ENCODE peak calls at places on chromosomes 5 and 9, in eight cellular contexts. One of them, this sample, is unnamed.

GRCh38 chr9:120267929-120268328 is 312.0 kb downstream of the CDK5RAP2 start:
- DNase-seq in tibial artery: no peak
- DNase-seq in fibroblast of pulmonary artery: no peak
- DNase-seq in psoas muscle: no peak
- DNase-seq in left lung: no peak
- DNase-seq in AG04450: no peak
- DNase-seq in tibial nerve: no peak
- DNase-seq in Calu3: no peak
- DNase-seq in this sample: no peak

GRCh38 chr5:29382735-29383280 is 1810.7 kb upstream of the CDH6 start:
- DNase-seq in tibial artery: no peak
- DNase-seq in fibroblast of pulmonary artery: no peak
- DNase-seq in psoas muscle: no peak
- DNase-seq in left lung: no peak
- DNase-seq in AG04450: no peak
- DNase-seq in tibial nerve: no peak
- DNase-seq in Calu3: no peak
- DNase-seq in this sample: no peak

GRCh38 chr9:136567651-136568287 is 21.9 kb upstream of the NOTCH1 start:
- DNase-seq in tibial artery: peak
- DNase-seq in fibroblast of pulmonary artery: peak
- DNase-seq in psoas muscle: peak
- DNase-seq in left lung: peak
- DNase-seq in AG04450: peak
- DNase-seq in tibial nerve: peak
- DNase-seq in Calu3: peak
- DNase-seq in this sample: no peak

GRCh38 chr5:95035891-95036675 is 248.8 kb downstream of the MCTP1 start:
- DNase-seq in tibial artery: no peak
- DNase-seq in fibroblast of pulmonary artery: no peak
- DNase-seq in psoas muscle: no peak
- DNase-seq in left lung: no peak
- DNase-seq in AG04450: no peak
- DNase-seq in tibial nerve: no peak
- DNase-seq in Calu3: no peak
- DNase-seq in this sample: no peak

GRCh38 chr9:7185612-7186011 is 427.8 kb downstream of the KDM4C start:
- DNase-seq in tibial artery: no peak
- DNase-seq in fibroblast of pulmonary artery: peak
- DNase-seq in psoas muscle: no peak
- DNase-seq in left lung: no peak
- DNase-seq in AG04450: peak
- DNase-seq in tibial nerve: peak
- DNase-seq in Calu3: peak
- DNase-seq in this sample: no peak

GRCh38 chr5:149679876-149680809 is 50.0 kb upstream of the PPARGC1B start:
- DNase-seq in tibial artery: no peak
- DNase-seq in fibroblast of pulmonary artery: no peak
- DNase-seq in psoas muscle: peak
- DNase-seq in left lung: no peak
- DNase-seq in AG04450: no peak
- DNase-seq in tibial nerve: no peak
- DNase-seq in Calu3: no peak
- DNase-seq in this sample: peak

GRCh38 chr5:141941307-141941706 is 16.7 kb downstream of the PCDH12 start:
- DNase-seq in tibial artery: peak
- DNase-seq in fibroblast of pulmonary artery: no peak
- DNase-seq in psoas muscle: no peak
- DNase-seq in left lung: no peak
- DNase-seq in AG04450: no peak
- DNase-seq in tibial nerve: no peak
- DNase-seq in Calu3: no peak
- DNase-seq in this sample: no peak

GRCh38 chr9:94183240-94183999 is 75.7 kb upstream of the ZNF169 start:
- DNase-seq in tibial artery: no peak
- DNase-seq in fibroblast of pulmonary artery: no peak
- DNase-seq in psoas muscle: no peak
- DNase-seq in left lung: no peak
- DNase-seq in AG04450: no peak
- DNase-seq in tibial nerve: no peak
- DNase-seq in Calu3: no peak
- DNase-seq in this sample: no peak

GRCh38 chr9:134888603-134889195 is 8.1 kb downstream of the FCN2 start:
- DNase-seq in tibial artery: no peak
- DNase-seq in fibroblast of pulmonary artery: no peak
- DNase-seq in psoas muscle: no peak
- DNase-seq in left lung: no peak
- DNase-seq in AG04450: no peak
- DNase-seq in tibial nerve: no peak
- DNase-seq in Calu3: no peak
- DNase-seq in this sample: peak

GRCh38 chr5:59673438-59674058 is 220.0 kb downstream of the PDE4D start:
- DNase-seq in tibial artery: no peak
- DNase-seq in fibroblast of pulmonary artery: peak
- DNase-seq in psoas muscle: no peak
- DNase-seq in left lung: no peak
- DNase-seq in AG04450: no peak
- DNase-seq in tibial nerve: no peak
- DNase-seq in Calu3: peak
- DNase-seq in this sample: no peak

GRCh38 chr5:149581931-149582768 is 852 bp downstream of the ARHGEF37 start:
- DNase-seq in tibial artery: no peak
- DNase-seq in fibroblast of pulmonary artery: peak
- DNase-seq in psoas muscle: no peak
- DNase-seq in left lung: no peak
- DNase-seq in AG04450: no peak
- DNase-seq in tibial nerve: no peak
- DNase-seq in Calu3: no peak
- DNase-seq in this sample: no peak

GRCh38 chr9:19108038-19108437 is 5.3 kb upstream of the HAUS6 start:
- DNase-seq in tibial artery: no peak
- DNase-seq in fibroblast of pulmonary artery: no peak
- DNase-seq in psoas muscle: no peak
- DNase-seq in left lung: no peak
- DNase-seq in AG04450: no peak
- DNase-seq in tibial nerve: no peak
- DNase-seq in Calu3: no peak
- DNase-seq in this sample: no peak

GRCh38 chr5:173472164-173472563 is 143.9 kb upstream of the STC2 start:
- DNase-seq in tibial artery: peak
- DNase-seq in fibroblast of pulmonary artery: peak
- DNase-seq in psoas muscle: peak
- DNase-seq in left lung: no peak
- DNase-seq in AG04450: peak
- DNase-seq in tibial nerve: peak
- DNase-seq in Calu3: peak
- DNase-seq in this sample: no peak

GRCh38 chr5:6264394-6264793 is 114.0 kb downstream of the MED10 start:
- DNase-seq in tibial artery: no peak
- DNase-seq in fibroblast of pulmonary artery: no peak
- DNase-seq in psoas muscle: no peak
- DNase-seq in left lung: no peak
- DNase-seq in AG04450: no peak
- DNase-seq in tibial nerve: no peak
- DNase-seq in Calu3: no peak
- DNase-seq in this sample: no peak

GRCh38 chr5:150113047-150113744 is 26.8 kb upstream of the CSF1R start:
- DNase-seq in tibial artery: no peak
- DNase-seq in fibroblast of pulmonary artery: no peak
- DNase-seq in psoas muscle: no peak
- DNase-seq in left lung: peak
- DNase-seq in AG04450: no peak
- DNase-seq in tibial nerve: peak
- DNase-seq in Calu3: no peak
- DNase-seq in this sample: no peak

GRCh38 chr9:107949058-107949457 is 459.5 kb upstream of the KLF4 start:
- DNase-seq in tibial artery: no peak
- DNase-seq in fibroblast of pulmonary artery: no peak
- DNase-seq in psoas muscle: no peak
- DNase-seq in left lung: no peak
- DNase-seq in AG04450: no peak
- DNase-seq in tibial nerve: no peak
- DNase-seq in Calu3: no peak
- DNase-seq in this sample: peak

GRCh38 chr9:35605336-35606137 is 475 bp downstream of the TESK1 start:
- DNase-seq in tibial artery: peak
- DNase-seq in fibroblast of pulmonary artery: peak
- DNase-seq in psoas muscle: peak
- DNase-seq in left lung: peak
- DNase-seq in AG04450: no peak
- DNase-seq in tibial nerve: no peak
- DNase-seq in Calu3: peak
- DNase-seq in this sample: no peak

GRCh38 chr9:68538200-68538599 is 2.5 kb downstream of the TMEM252 start:
- DNase-seq in tibial artery: peak
- DNase-seq in fibroblast of pulmonary artery: no peak
- DNase-seq in psoas muscle: peak
- DNase-seq in left lung: no peak
- DNase-seq in AG04450: no peak
- DNase-seq in tibial nerve: no peak
- DNase-seq in Calu3: no peak
- DNase-seq in this sample: no peak
- TF ChIP-seq CTCF in tibial artery: no peak
- TF ChIP-seq CTCF in fibroblast of pulmonary artery: no peak
- TF ChIP-seq CTCF in psoas muscle: no peak
- TF ChIP-seq CTCF in left lung: no peak
- TF ChIP-seq CTCF in AG04450: no peak
- TF ChIP-seq CTCF in tibial nerve: no peak
- TF ChIP-seq CTCF in Calu3: no peak
- TF ChIP-seq CTCF in this sample: no peak

GRCh38 chr5:55994998-55995914 is 493 bp upstream of the IL6ST start:
- DNase-seq in tibial artery: peak
- DNase-seq in fibroblast of pulmonary artery: peak
- DNase-seq in psoas muscle: peak
- DNase-seq in left lung: peak
- DNase-seq in AG04450: peak
- DNase-seq in tibial nerve: peak
- DNase-seq in Calu3: peak
- DNase-seq in this sample: peak
- TF ChIP-seq CTCF in tibial artery: peak
- TF ChIP-seq CTCF in fibroblast of pulmonary artery: no peak
- TF ChIP-seq CTCF in psoas muscle: no peak
- TF ChIP-seq CTCF in left lung: peak
- TF ChIP-seq CTCF in AG04450: peak
- TF ChIP-seq CTCF in tibial nerve: peak
- TF ChIP-seq CTCF in Calu3: no peak
- TF ChIP-seq CTCF in this sample: no peak

DNA sequence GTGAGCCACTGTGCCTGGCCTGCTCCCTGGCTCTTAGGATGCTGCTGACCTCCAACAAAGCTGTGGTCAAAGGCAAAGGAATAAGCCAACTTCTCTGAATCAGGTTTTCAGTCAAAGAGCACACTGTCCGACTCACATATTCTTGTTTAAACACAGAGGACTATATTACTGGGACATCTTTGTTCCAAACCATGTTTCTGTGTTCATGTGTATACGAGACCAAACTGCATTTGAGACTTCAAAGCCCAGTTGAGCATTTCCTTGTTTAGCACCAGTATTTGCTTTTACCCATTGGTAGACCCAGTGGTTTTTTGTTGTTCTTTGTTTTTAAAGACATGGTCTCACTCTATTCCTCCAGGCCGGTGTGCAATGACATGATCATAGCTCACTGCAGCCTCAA is 100.2 kb downstream of the SCAI start:
- DNase-seq in tibial artery: no peak
- DNase-seq in fibroblast of pulmonary artery: no peak
- DNase-seq in psoas muscle: no peak
- DNase-seq in left lung: no peak
- DNase-seq in AG04450: no peak
- DNase-seq in tibial nerve: no peak
- DNase-seq in Calu3: no peak
- DNase-seq in this sample: no peak
- TF ChIP-seq CTCF in tibial artery: no peak
- TF ChIP-seq CTCF in fibroblast of pulmonary artery: no peak
- TF ChIP-seq CTCF in psoas muscle: no peak
- TF ChIP-seq CTCF in left lung: no peak
- TF ChIP-seq CTCF in AG04450: no peak
- TF ChIP-seq CTCF in tibial nerve: no peak
- TF ChIP-seq CTCF in Calu3: no peak
- TF ChIP-seq CTCF in this sample: no peak

GRCh38 chr5:151222054-151222768 is 1.7 kb downstream of the CCDC69 start:
- DNase-seq in tibial artery: no peak
- DNase-seq in fibroblast of pulmonary artery: no peak
- DNase-seq in psoas muscle: peak
- DNase-seq in left lung: no peak
- DNase-seq in AG04450: no peak
- DNase-seq in tibial nerve: no peak
- DNase-seq in Calu3: no peak
- DNase-seq in this sample: no peak

GRCh38 chr5:151222769-151223446 is 984 bp downstream of the CCDC69 start:
- DNase-seq in tibial artery: peak
- DNase-seq in fibroblast of pulmonary artery: no peak
- DNase-seq in psoas muscle: peak
- DNase-seq in left lung: peak
- DNase-seq in AG04450: no peak
- DNase-seq in tibial nerve: no peak
- DNase-seq in Calu3: no peak
- DNase-seq in this sample: peak

GRCh38 chr5:151224372-151224771 is 480 bp upstream of the CCDC69 start:
- DNase-seq in tibial artery: no peak
- DNase-seq in fibroblast of pulmonary artery: no peak
- DNase-seq in psoas muscle: no peak
- DNase-seq in left lung: no peak
- DNase-seq in AG04450: no peak
- DNase-seq in tibial nerve: no peak
- DNase-seq in Calu3: no peak
- DNase-seq in this sample: no peak

GRCh38 chr5:151225071-151225470 is 1.2 kb upstream of the CCDC69 start:
- DNase-seq in tibial artery: no peak
- DNase-seq in fibroblast of pulmonary artery: no peak
- DNase-seq in psoas muscle: no peak
- DNase-seq in left lung: no peak
- DNase-seq in AG04450: no peak
- DNase-seq in tibial nerve: no peak
- DNase-seq in Calu3: no peak
- DNase-seq in this sample: no peak

DNA sequence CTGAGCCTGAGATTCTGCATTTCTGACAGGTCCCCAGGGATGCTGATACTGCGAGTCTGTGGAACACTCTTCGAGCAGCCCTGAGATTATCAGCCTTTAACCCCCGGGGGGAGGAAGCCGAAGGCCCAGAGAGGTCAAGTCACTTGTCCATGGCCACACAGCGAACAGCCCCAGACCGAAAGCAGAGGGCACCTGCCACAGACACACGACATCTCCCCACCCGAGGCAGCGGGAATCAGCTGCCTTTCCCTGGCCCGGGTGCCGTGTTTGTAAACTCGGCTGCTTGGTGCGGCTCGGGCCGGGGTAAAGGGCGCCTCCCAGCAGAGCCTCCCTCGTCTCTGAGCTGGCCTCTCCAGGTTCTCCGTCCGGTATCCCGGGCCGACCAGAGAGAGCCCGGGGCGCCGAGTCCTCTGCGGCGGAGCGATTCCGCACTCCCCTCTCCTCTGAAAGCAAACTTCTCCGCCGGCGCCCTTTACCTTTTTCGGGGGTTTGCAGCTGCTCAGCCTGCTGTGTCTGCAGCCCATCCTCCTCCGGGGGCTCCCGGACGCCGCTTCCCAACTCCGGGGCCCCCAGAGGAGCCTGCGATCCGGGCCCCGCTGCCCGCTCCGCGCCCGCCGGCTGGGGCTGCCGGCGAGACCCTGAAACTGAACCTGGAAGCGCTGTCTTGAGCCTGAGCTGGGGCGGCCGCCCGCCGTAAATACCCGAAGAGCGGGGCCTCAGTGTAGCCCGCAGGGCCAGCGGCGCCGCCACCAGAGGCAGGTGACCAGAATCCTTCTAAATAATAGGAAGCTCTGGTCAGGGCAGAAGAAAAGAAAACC is at the start of gene CCDC69:
- DNase-seq in tibial artery: peak
- DNase-seq in fibroblast of pulmonary artery: peak
- DNase-seq in psoas muscle: peak
- DNase-seq in left lung: peak
- DNase-seq in AG04450: no peak
- DNase-seq in tibial nerve: peak
- DNase-seq in Calu3: peak
- DNase-seq in this sample: peak
- TF ChIP-seq CTCF in tibial artery: peak
- TF ChIP-seq CTCF in fibroblast of pulmonary artery: peak
- TF ChIP-seq CTCF in psoas muscle: peak
- TF ChIP-seq CTCF in left lung: peak
- TF ChIP-seq CTCF in AG04450: peak
- TF ChIP-seq CTCF in tibial nerve: peak
- TF ChIP-seq CTCF in Calu3: no peak
- TF ChIP-seq CTCF in this sample: no peak

This sample was measured in CD14-positive monocyte.